ENCODE peak calls at places on chromosomes 16 and 17, in seven cellular contexts. One of them, this sample, is unnamed.

GRCh38 chr17:74008196-74008595 is 195.3 kb upstream of the RPL38 start:
- DNase-seq in A549: peak; percentile 43
- DNase-seq in SK-N-SH: peak; percentile 75
- DNase-seq in K562: no peak
- DNase-seq in H1: peak; percentile 63
- DNase-seq in HepG2: peak; percentile 16
- DNase-seq in GM12878: no peak
- DNase-seq in this sample: peak; percentile 46

GRCh38 chr17:48925991-48926342 is 17.8 kb downstream of the UBE2Z start:
- DNase-seq in HepG2: no peak
- DNase-seq in GM12878: no peak
- DNase-seq in A549: no peak
- DNase-seq in SK-N-SH: no peak
- DNase-seq in H1: no peak
- DNase-seq in K562: no peak
- DNase-seq in this sample: no peak

GRCh38 chr16:27355610-27356009 is 41.8 kb downstream of the IL4R start:
- DNase-seq in A549: peak; percentile 64
- DNase-seq in K562: peak; percentile 45
- DNase-seq in HepG2: peak; percentile 51
- DNase-seq in H1: peak; percentile 83
- DNase-seq in SK-N-SH: no peak
- DNase-seq in GM12878: no peak
- DNase-seq in this sample: peak; percentile 80

GRCh38 chr17:27473748-27474609 is 17.7 kb downstream of the KSR1 start:
- DNase-seq in H1: no peak
- DNase-seq in GM12878: peak; percentile 97
- DNase-seq in HepG2: no peak
- DNase-seq in SK-N-SH: no peak
- DNase-seq in K562: peak; percentile 80
- DNase-seq in A549: no peak
- DNase-seq in this sample: no peak

GRCh38 chr17:8212312-8213180 is 2.2 kb upstream of the AURKB start:
- DNase-seq in SK-N-SH: no peak
- DNase-seq in K562: peak; percentile 18
- DNase-seq in HepG2: peak; percentile 91
- DNase-seq in H1: no peak
- DNase-seq in GM12878: no peak
- DNase-seq in A549: no peak
- DNase-seq in this sample: no peak

GRCh38 chr17:66814570-66814969 is 20.3 kb upstream of the CACNG5 start:
- DNase-seq in SK-N-SH: no peak
- DNase-seq in HepG2: no peak
- DNase-seq in K562: no peak
- DNase-seq in H1: no peak
- DNase-seq in GM12878: no peak
- DNase-seq in A549: no peak
- DNase-seq in this sample: no peak

GRCh38 chr16:75938818-75939217 is 212.5 kb upstream of the CPHXL start:
- DNase-seq in A549: no peak
- DNase-seq in H1: no peak
- DNase-seq in K562: no peak
- DNase-seq in GM12878: no peak
- DNase-seq in SK-N-SH: no peak
- DNase-seq in HepG2: peak; percentile 43
- DNase-seq in this sample: no peak

GRCh38 chr16:48971571-48972071 is 310.0 kb downstream of the CBLN1 start:
- DNase-seq in SK-N-SH: no peak
- DNase-seq in K562: no peak
- DNase-seq in H1: no peak
- DNase-seq in A549: no peak
- DNase-seq in HepG2: no peak
- DNase-seq in GM12878: no peak
- DNase-seq in this sample: no peak

GRCh38 chr16:22183901-22184614 is 21.8 kb downstream of the SDR42E2 start:
- DNase-seq in A549: no peak
- DNase-seq in HepG2: no peak
- DNase-seq in SK-N-SH: peak; percentile 52
- DNase-seq in GM12878: no peak
- DNase-seq in K562: peak; percentile 83
- DNase-seq in H1: peak; percentile 77
- DNase-seq in this sample: peak; percentile 70

GRCh38 chr17:49012893-49013255 is 15.7 kb downstream of the IGF2BP1 start:
- DNase-seq in H1: no peak
- DNase-seq in GM12878: no peak
- DNase-seq in SK-N-SH: no peak
- DNase-seq in A549: no peak
- DNase-seq in K562: no peak
- DNase-seq in HepG2: no peak
- DNase-seq in this sample: no peak

GRCh38 chr17:78888911-78889496 is 14.0 kb downstream of the CEP295NL start:
- DNase-seq in A549: no peak
- DNase-seq in H1: no peak
- DNase-seq in SK-N-SH: no peak
- DNase-seq in HepG2: no peak
- DNase-seq in GM12878: no peak
- DNase-seq in K562: no peak
- DNase-seq in this sample: no peak

GRCh38 chr17:82006468-82007227 is 16.0 kb downstream of the CENPX start:
- DNase-seq in GM12878: no peak
- DNase-seq in A549: no peak
- DNase-seq in H1: no peak
- DNase-seq in K562: no peak
- DNase-seq in HepG2: no peak
- DNase-seq in SK-N-SH: no peak
- DNase-seq in this sample: no peak

GRCh38 chr16:20263138-20263855 is 64.0 kb downstream of the GP2 start:
- DNase-seq in HepG2: no peak
- DNase-seq in GM12878: no peak
- DNase-seq in A549: no peak
- DNase-seq in H1: no peak
- DNase-seq in K562: no peak
- DNase-seq in SK-N-SH: no peak
- DNase-seq in this sample: no peak

GRCh38 chr16:77784441-77785356 is 3.7 kb upstream of the VAT1L start:
- DNase-seq in H1: no peak
- DNase-seq in HepG2: no peak
- DNase-seq in SK-N-SH: peak; percentile 43
- DNase-seq in GM12878: no peak
- DNase-seq in K562: peak; percentile 15
- DNase-seq in A549: no peak
- DNase-seq in this sample: no peak

GRCh38 chr17:3828151-3828851 is 17.7 kb downstream of the NCBP3 start:
- DNase-seq in HepG2: no peak
- DNase-seq in H1: no peak
- DNase-seq in K562: no peak
- DNase-seq in GM12878: no peak
- DNase-seq in A549: no peak
- DNase-seq in SK-N-SH: no peak
- DNase-seq in this sample: no peak

GRCh38 chr16:20866161-20866772 is 33.9 kb downstream of the DCUN1D3 start:
- DNase-seq in HepG2: peak; percentile 55
- DNase-seq in SK-N-SH: peak; percentile 35
- DNase-seq in GM12878: no peak
- DNase-seq in K562: peak; percentile 54
- DNase-seq in A549: peak; percentile 80
- DNase-seq in H1: no peak
- DNase-seq in this sample: no peak

GRCh38 chr17:28059675-28060074 is 17.2 kb downstream of the NLK start:
- DNase-seq in GM12878: no peak
- DNase-seq in SK-N-SH: no peak
- DNase-seq in H1: no peak
- DNase-seq in A549: no peak
- DNase-seq in K562: no peak
- DNase-seq in HepG2: no peak
- DNase-seq in this sample: no peak

GRCh38 chr17:32875904-32876413 is 965 bp downstream of the MYO1D start:
- DNase-seq in A549: no peak
- DNase-seq in HepG2: no peak
- DNase-seq in K562: no peak
- DNase-seq in GM12878: no peak
- DNase-seq in H1: no peak
- DNase-seq in SK-N-SH: no peak
- DNase-seq in this sample: no peak

GRCh38 chr16:69350536-69351133 is 951 bp downstream of the TMED6 start:
- DNase-seq in H1: no peak
- DNase-seq in SK-N-SH: no peak
- DNase-seq in A549: no peak
- DNase-seq in K562: no peak
- DNase-seq in GM12878: no peak
- DNase-seq in HepG2: peak; percentile 59
- DNase-seq in this sample: no peak

GRCh38 chr16:69349508-69349907 is 2.1 kb downstream of the TMED6 start:
- DNase-seq in H1: no peak
- DNase-seq in GM12878: no peak
- DNase-seq in SK-N-SH: no peak
- DNase-seq in HepG2: no peak
- DNase-seq in K562: no peak
- DNase-seq in A549: no peak
- DNase-seq in this sample: no peak

GRCh38 chr16:69345923-69346322 is 5.7 kb downstream of the TMED6 start:
- DNase-seq in GM12878: peak; percentile 5
- DNase-seq in H1: no peak
- DNase-seq in A549: no peak
- DNase-seq in HepG2: no peak
- DNase-seq in K562: no peak
- DNase-seq in SK-N-SH: no peak
- DNase-seq in this sample: no peak

GRCh38 chr16:69346683-69347082 is 4.9 kb downstream of the TMED6 start:
- DNase-seq in A549: no peak
- DNase-seq in K562: no peak
- DNase-seq in GM12878: no peak
- DNase-seq in H1: no peak
- DNase-seq in HepG2: no peak
- DNase-seq in SK-N-SH: no peak
- DNase-seq in this sample: no peak

DNA sequence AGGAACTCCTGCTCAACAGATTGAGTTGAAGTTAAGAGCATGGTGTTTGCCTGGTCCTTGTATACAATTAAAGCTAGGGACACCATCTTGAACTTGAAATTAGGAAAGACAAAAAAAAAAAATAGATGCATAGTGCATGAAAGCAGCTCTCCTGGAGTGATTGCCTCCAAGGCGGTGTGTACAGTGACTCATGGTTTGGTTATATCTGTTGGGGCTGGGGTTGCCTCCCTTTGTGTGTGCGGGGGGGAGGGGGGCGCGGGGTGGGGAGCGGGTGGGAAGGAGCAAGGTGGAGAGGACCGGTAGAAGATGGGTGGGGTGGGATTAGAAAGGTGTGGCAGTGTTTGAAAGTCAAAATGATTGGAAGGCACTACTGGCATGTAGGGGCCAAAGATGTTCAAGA is 3.4 kb downstream of the TMED6 start:
- DNase-seq in A549: no peak
- DNase-seq in H1: no peak
- DNase-seq in K562: peak; percentile 52
- DNase-seq in SK-N-SH: no peak
- DNase-seq in HepG2: no peak
- DNase-seq in GM12878: no peak
- DNase-seq in this sample: no peak
- TF ChIP-seq USF2 in A549: no peak
- TF ChIP-seq USF2 in H1: no peak
- TF ChIP-seq USF2 in K562: no peak
- TF ChIP-seq USF2 in SK-N-SH: no peak
- TF ChIP-seq USF2 in HepG2: no peak
- TF ChIP-seq USF2 in GM12878: no peak
- TF ChIP-seq USF2 in this sample: no peak

GRCh38 chr16:17743578-17743977 is 272.8 kb upstream of the XYLT1 start:
- DNase-seq in K562: no peak
- DNase-seq in GM12878: no peak
- DNase-seq in HepG2: no peak
- DNase-seq in H1: no peak
- DNase-seq in SK-N-SH: no peak
- DNase-seq in A549: no peak
- DNase-seq in this sample: no peak
- TF ChIP-seq MAX in K562: no peak
- TF ChIP-seq MAX in GM12878: no peak
- TF ChIP-seq MAX in HepG2: no peak
- TF ChIP-seq MAX in H1: no peak
- TF ChIP-seq MAX in SK-N-SH: no peak
- TF ChIP-seq MAX in A549: no peak
- TF ChIP-seq MAX in this sample: no peak

GRCh38 chr17:2259769-2260536 is 43.6 kb downstream of the SMG6 start:
- DNase-seq in GM12878: peak; percentile 85
- DNase-seq in SK-N-SH: no peak
- DNase-seq in HepG2: no peak
- DNase-seq in K562: no peak
- DNase-seq in A549: no peak
- DNase-seq in H1: no peak
- DNase-seq in this sample: no peak
- TF ChIP-seq USF2 in GM12878: no peak
- TF ChIP-seq USF2 in SK-N-SH: no peak
- TF ChIP-seq USF2 in HepG2: no peak
- TF ChIP-seq USF2 in K562: no peak
- TF ChIP-seq USF2 in A549: no peak
- TF ChIP-seq USF2 in H1: no peak
- TF ChIP-seq USF2 in this sample: no peak

DNA sequence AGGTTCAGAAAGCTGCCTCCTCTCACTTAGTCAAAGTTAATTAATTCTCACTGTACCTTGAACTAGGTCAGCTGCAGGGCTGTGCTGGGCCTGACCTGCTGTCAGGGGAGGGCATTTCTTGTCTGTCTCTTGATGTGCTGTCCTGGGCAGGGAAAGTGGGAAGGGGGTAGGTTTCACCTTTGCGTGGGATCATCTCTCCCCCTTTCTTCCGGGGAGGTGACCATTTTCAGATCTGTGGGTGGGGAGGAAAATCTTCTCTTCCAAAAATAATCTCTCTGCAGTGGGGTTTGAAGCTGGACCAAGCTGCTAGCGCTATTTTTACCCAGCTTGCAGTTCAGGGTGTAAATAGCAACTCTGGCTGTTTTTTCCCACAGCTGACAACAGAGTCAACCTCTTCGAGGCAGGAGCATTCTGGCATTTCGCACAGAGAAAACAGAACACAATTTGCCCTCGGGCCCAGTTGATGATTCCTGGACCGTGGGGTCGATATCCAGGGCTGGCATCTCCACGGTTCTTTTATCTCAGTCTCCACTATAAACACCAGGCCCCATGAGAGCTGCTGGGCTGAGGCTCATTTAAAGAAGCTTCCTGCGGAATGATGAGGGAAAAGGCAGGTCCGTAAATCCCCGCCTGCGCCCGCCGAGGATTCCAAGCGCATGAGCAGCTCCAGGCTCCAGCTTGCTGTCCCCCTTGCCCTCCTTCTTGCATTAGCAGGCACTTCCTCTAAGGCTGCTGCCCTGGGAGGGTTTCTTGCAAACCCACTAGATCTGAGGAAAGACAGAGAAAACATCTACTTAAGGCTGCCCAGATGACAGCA is 93.8 kb downstream of the YPEL2 start:
- DNase-seq in SK-N-SH: peak; percentile 85
- DNase-seq in HepG2: no peak
- DNase-seq in GM12878: no peak
- DNase-seq in K562: no peak
- DNase-seq in H1: no peak
- DNase-seq in A549: no peak
- DNase-seq in this sample: no peak
- TF ChIP-seq MAX in SK-N-SH: no peak
- TF ChIP-seq MAX in HepG2: peak; percentile 4
- TF ChIP-seq MAX in GM12878: no peak
- TF ChIP-seq MAX in K562: no peak
- TF ChIP-seq MAX in H1: no peak
- TF ChIP-seq MAX in A549: no peak
- TF ChIP-seq MAX in this sample: no peak